ENCODE peak calls at places on chromosomes 4 and X, in four cellular contexts. Y, Q, M and V are unnamed samples.

GRCh38 chrX:40104649-40105015 is 6.9 kb upstream of the BCOR start:
- DNase-seq in M (no peak), Q (peak; percentile 66), Y (no peak), V (peak; percentile 83)

GRCh38 chrX:6159468-6159867 is 69.2 kb downstream of the NLGN4X start:
- DNase-seq in Y (no peak), M (no peak), Q (no peak), V (peak; percentile 33)

GRCh38 chrX:21972721-21973120 is 32.2 kb downstream of the SMS start:
- DNase-seq in M (no peak), Y (no peak), Q (no peak), V (no peak)

GRCh38 chrX:40996886-40997530 is 88.2 kb upstream of the USP9X start:
- DNase-seq in Y (peak; percentile 28), M (peak; percentile 70), Q (no peak), V (no peak)

GRCh38 chr4:82780398-82781231 is 18.0 kb downstream of the SCD5 start:
- DNase-seq in Y (peak; percentile 68), Q (peak; percentile 71), M (peak; percentile 57), V (peak; percentile 74)

GRCh38 chr4:48269861-48270515 is 350 bp upstream of the TEC start:
- DNase-seq in Y (peak; percentile 94), M (peak; percentile 75), Q (peak; percentile 94), V (peak; percentile 97)

GRCh38 chrX:31500920-31501319 is 429.1 kb upstream of the FTHL17 start:
- DNase-seq in Y (no peak), Q (no peak), M (no peak), V (no peak)

GRCh38 chr4:146916479-146917076 is 29.1 kb downstream of the TTC29 start:
- DNase-seq in M (peak; percentile 10), Y (no peak), Q (no peak), V (no peak)

GRCh38 chr4:125316781-125317525 is 2.2 kb downstream of the FAT4 start:
- DNase-seq in Q (peak; percentile 41), Y (peak; percentile 45), M (no peak), V (peak; percentile 51)
- H3K4me3 ChIP-seq in Q (peak overlapping the region; percentile 93), Y (peak overlapping the region; percentile 99), M (no peak overlapping the region), V (peak overlapping the region; percentile 76)

DNA sequence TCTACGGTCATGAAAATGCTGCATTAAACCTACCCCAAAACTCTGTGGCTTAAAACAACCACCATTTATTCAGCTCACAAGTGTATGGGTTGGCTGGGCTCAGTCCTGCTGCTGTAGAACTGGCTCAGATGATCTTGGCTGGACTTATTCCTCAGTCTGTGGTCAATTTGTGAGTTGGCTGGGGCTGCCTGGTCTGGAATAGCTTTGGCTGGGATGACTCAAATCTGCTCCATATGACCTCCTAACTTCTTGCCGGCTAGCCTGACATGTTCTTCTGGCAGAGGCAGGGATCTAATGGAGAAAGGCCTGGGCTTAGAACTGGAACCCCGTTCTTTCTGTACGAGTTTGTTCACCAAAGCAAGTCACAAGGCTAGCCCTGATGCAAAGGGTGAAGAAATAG is 71.7 kb downstream of the CFAP299 start:
- DNase-seq in Y (peak; percentile 78), M (no peak), Q (peak; percentile 23), V (no peak)
- H3K27ac ChIP-seq in Y (no peak overlapping the region), M (no peak overlapping the region), Q (no peak overlapping the region), V (no peak overlapping the region)

DNA sequence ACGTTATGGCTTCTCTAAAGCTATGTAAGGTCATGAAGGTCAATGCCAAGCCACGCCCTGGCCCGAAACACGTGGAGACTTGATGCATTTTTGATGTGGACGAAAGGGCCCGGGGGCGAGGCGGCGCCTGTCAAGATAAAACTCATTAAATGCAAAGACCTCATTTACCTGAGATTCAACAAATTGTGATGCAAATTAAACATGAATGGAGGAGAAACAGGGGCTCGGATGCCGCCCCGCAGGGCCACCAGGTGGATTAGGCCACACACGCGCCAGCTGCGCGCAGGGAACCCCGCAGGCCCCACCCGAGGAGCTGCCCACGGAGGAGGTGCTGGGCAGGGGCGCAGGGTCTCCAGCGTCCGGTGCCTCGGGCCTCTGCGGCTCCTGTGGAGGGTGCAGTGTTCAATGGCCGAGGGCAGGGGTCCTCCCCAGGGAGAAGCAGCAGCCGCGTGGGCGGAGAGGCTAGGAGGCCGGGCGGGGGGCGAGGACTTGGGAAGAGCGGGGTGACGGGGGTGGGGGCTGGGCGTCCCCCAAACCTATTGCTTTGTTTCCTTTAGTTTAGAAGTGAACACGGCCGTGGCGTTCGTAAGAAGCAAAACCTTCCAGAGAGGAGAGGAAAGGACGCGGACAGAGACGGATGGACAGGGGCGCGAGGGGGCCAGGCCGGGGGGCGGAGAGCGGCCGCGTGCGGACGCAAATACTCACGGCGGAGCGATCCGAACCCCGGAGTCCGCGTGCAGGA is 40.4 kb downstream of the CPLX1 start:
- DNase-seq in Y (no peak), M (no peak), Q (no peak), V (peak; percentile 56)
- H3K4me3 ChIP-seq in Y (peak overlapping the region; percentile 36), M (no peak overlapping the region), Q (peak overlapping the region; percentile 55), V (no peak overlapping the region)

GRCh38 chr4:188987011-188987410 is 847.8 kb downstream of the TRIML1 start:
- DNase-seq in Y (no peak), M (no peak), Q (no peak), V (no peak)

GRCh38 chr4:188984518-188984917 is 845.3 kb downstream of the TRIML1 start:
- DNase-seq in M (no peak), Y (no peak), Q (no peak), V (no peak)

GRCh38 chr4:188988131-188988530 is 848.9 kb downstream of the TRIML1 start:
- DNase-seq in Y (no peak), Q (no peak), M (no peak), V (no peak)

GRCh38 chr4:188989371-188989770 is 850.1 kb downstream of the TRIML1 start:
- DNase-seq in Y (no peak), M (no peak), Q (no peak), V (no peak)

DNA sequence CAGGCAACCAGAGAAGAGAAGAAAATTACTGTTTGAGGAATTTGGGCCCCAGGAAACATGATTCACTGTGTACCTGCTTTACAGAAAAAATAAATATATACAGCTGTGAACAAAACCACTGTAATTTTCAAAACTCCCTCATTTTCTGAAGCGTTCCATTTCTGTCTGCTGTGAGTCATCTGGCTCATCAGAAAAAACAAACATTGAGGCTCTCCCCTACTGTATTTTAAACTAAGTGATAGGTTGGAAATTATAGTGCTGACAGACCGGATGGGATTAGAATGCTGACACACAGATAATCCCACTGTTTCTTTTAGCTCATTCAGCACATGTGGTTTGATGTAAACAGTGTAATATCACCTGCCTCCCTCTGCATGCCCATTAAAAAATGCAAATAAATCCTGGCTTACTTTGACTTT is 847.0 kb downstream of the TRIML1 start:
- DNase-seq in M (peak; percentile 1), Q (no peak), Y (no peak), V (no peak)
- H3K27ac ChIP-seq in M (no peak overlapping the region), Q (no peak overlapping the region), Y (no peak overlapping the region), V (no peak overlapping the region)

DNA sequence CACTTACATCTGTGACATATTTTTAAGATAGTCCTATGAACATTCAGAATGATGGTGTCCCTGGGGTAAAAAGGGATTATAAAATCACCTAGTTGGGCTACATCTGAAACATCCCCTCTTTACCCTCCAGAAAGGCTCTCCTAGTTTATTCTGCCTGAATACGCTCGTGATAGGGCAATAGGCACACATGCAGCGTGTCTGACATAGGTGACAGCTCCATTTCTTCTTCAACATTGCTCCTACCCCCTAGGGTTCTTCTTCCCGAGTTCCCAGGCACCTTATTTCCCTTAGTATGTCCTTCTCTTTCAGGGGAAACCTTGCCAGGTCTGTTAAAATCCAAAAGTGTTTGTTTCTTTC is 27.1 kb upstream of the CFAP299 start:
- DNase-seq in Y (no peak), Q (no peak), M (no peak), V (no peak)
- H3K4me3 ChIP-seq in Y (no peak overlapping the region), Q (no peak overlapping the region), M (no peak overlapping the region), V (no peak overlapping the region)

GRCh38 chr4:2253160-2254084 is 8.5 kb downstream of the MXD4 start:
- DNase-seq in Y (peak; percentile 15), Q (peak; percentile 9), M (no peak), V (no peak)
- H3K27ac ChIP-seq in Y (peak overlapping the region; percentile 31), Q (peak overlapping the region; percentile 30), M (no peak overlapping the region), V (no peak overlapping the region)

GRCh38 chr4:110475881-110476818 is at the start of gene ENPEP:
- DNase-seq in Y (no peak), Q (peak; percentile 29), M (no peak), V (peak; percentile 79)
- H3K4me3 ChIP-seq in Y (peak within 1 kb of the TSS; percentile 24), Q (peak within 1 kb of the TSS; percentile 68), M (no peak within 1 kb of the TSS), V (peak within 1 kb of the TSS; percentile 64)